ENCODE peak calls at places on chromosomes 12 and 14, in five cellular contexts. M, I, H, G and L are unnamed samples.

GRCh38 chr12:78088391-78088832 is 257.7 kb downstream of the NAV3 start:
- DNase-seq in M (no peak), I (no peak), H (no peak), G (no peak), L (peak; percentile 27)

GRCh38 chr14:69666698-69667211 is 55.4 kb downstream of the SUSD6 start:
- DNase-seq in M (no peak), I (no peak), H (no peak), G (no peak), L (peak; percentile 75)

GRCh38 chr12:65532744-65533143 is 254.3 kb downstream of the MSRB3 start:
- DNase-seq in M (no peak), I (peak; percentile 94), H (no peak), G (no peak), L (peak; percentile 97)

GRCh38 chr14:35365130-35366047 is 39.2 kb downstream of the NFKBIA start:
- DNase-seq in M (no peak), I (peak; percentile 97), H (peak; percentile 38), G (no peak), L (peak; percentile 91)

GRCh38 chr12:94563261-94563660 is 87.1 kb downstream of the TMCC3 start:
- DNase-seq in M (no peak), I (no peak), H (no peak), G (no peak), L (no peak)

GRCh38 chr14:70662816-70663215 is 21.1 kb downstream of the TTC9 start:
- DNase-seq in M (no peak), I (no peak), H (no peak), G (no peak), L (no peak)

GRCh38 chr14:101249676-101250036 is 311.6 kb upstream of the DIO3 start:
- DNase-seq in M (no peak), I (no peak), H (no peak), G (no peak), L (no peak)

GRCh38 chr14:63297387-63297786 is 21.3 kb downstream of the GPHB5 start:
- DNase-seq in M (no peak), I (no peak), H (no peak), G (no peak), L (no peak)

GRCh38 chr12:14393736-14394135 is 28.3 kb downstream of the ATF7IP start:
- DNase-seq in M (no peak), I (peak; percentile 61), H (no peak), G (no peak), L (peak; percentile 36)

GRCh38 chr12:125773033-125773432 is 707.8 kb downstream of the AACS start:
- DNase-seq in M (no peak), I (peak; percentile 22), H (no peak), G (peak; percentile 8), L (no peak)

GRCh38 chr12:18849761-18850160 is 111.8 kb downstream of the CAPZA3 start:
- DNase-seq in M (no peak), I (no peak), H (no peak), G (no peak), L (peak; percentile 34)

GRCh38 chr12:124039276-124039675 is 66.3 kb downstream of the ZNF664 start:
- DNase-seq in M (no peak), I (no peak), H (no peak), G (no peak), L (peak; percentile 60)

GRCh38 chr14:61321385-61322010 is at the start of gene PRKCH:
- DNase-seq in M (peak; percentile 31), I (peak; percentile 32), H (peak; percentile 81), G (peak; percentile 50), L (peak; percentile 26)

GRCh38 chr14:91870001-91870400 is 2.7 kb upstream of the TC2N start:
- DNase-seq in M (no peak), I (peak; percentile 14), H (peak; percentile 53), G (no peak), L (no peak)

GRCh38 chr12:69846976-69847375 is 21.9 kb downstream of the MYRFL start:
- DNase-seq in M (no peak), I (no peak), H (no peak), G (no peak), L (no peak)

GRCh38 chr12:28925726-28926376 is 223.2 kb upstream of the FAR2 start:
- DNase-seq in M (no peak), I (no peak), H (no peak), G (no peak), L (peak; percentile 91)

GRCh38 chr12:97132270-97132669 is 225.2 kb downstream of the NEDD1 start:
- DNase-seq in M (no peak), I (no peak), H (no peak), G (no peak), L (no peak)

GRCh38 chr12:124510301-124510970 is 57.0 kb downstream of the NCOR2 start:
- DNase-seq in M (no peak), I (peak; percentile 13), H (no peak), G (no peak), L (peak; percentile 20)

GRCh38 chr12:21773263-21773741 is 1.2 kb downstream of the KCNJ8 start:
- DNase-seq in M (no peak), I (peak; percentile 28), H (no peak), G (no peak), L (peak; percentile 48)

GRCh38 chr14:70052990-70053389 is 135.8 kb downstream of the SLC8A3 start:
- DNase-seq in M (no peak), I (peak; percentile 28), H (no peak), G (no peak), L (peak; percentile 30)

GRCh38 chr12:40141996-40142395 is 36.1 kb upstream of the SLC2A13 start:
- DNase-seq in M (no peak), I (peak; percentile 19), H (no peak), G (no peak), L (no peak)

GRCh38 chr12:68962855-68963455 is 30.0 kb upstream of the CPM start:
- DNase-seq in M (no peak), I (no peak), H (no peak), G (no peak), L (peak; percentile 25)

GRCh38 chr12:116247377-116247776 is 30.1 kb downstream of the MED13L start:
- DNase-seq in M (no peak), I (peak; percentile 74), H (no peak), G (no peak), L (peak; percentile 42)

GRCh38 chr12:103672401-103673119 is 85.5 kb downstream of the STAB2 start:
- DNase-seq in M (no peak), I (no peak), H (no peak), G (no peak), L (no peak)

GRCh38 chr14:103909531-103910261 is 18.6 kb upstream of the TDRD9 start:
- DNase-seq in M (no peak), I (no peak), H (no peak), G (no peak), L (no peak)

GRCh38 chr14:103517172-103517566 is 5.5 kb downstream of the CKB start:
- DNase-seq in M (no peak), I (no peak), H (no peak), G (no peak), L (no peak)

GRCh38 chr14:56422703-56423213 is 156.8 kb upstream of the TMEM260 start:
- DNase-seq in M (peak; percentile 7), I (peak; percentile 48), H (no peak), G (peak; percentile 85), L (peak; percentile 73)

GRCh38 chr14:70333289-70333688 is 26.2 kb downstream of the COX16 start:
- DNase-seq in M (no peak), I (no peak), H (no peak), G (no peak), L (no peak)

GRCh38 chr14:99899578-99900178 is 106.5 kb downstream of the EML1 start:
- DNase-seq in M (no peak), I (peak; percentile 71), H (no peak), G (no peak), L (peak; percentile 38)

GRCh38 chr12:7327913-7328312 is 24.0 kb downstream of the ACSM4 start:
- DNase-seq in M (no peak), I (peak; percentile 40), H (no peak), G (no peak), L (peak; percentile 6)

GRCh38 chr12:27460471-27460978 is 14.0 kb downstream of the SMCO2 start:
- DNase-seq in M (no peak), I (peak; percentile 69), H (peak; percentile 22), G (no peak), L (no peak)

GRCh38 chr14:21261824-21262223 is 7.4 kb downstream of the HNRNPC start:
- DNase-seq in M (no peak), I (no peak), H (no peak), G (no peak), L (no peak)

GRCh38 chr14:95070748-95071435 is 86.4 kb downstream of the DICER1 start:
- DNase-seq in M (no peak), I (no peak), H (no peak), G (no peak), L (no peak)

GRCh38 chr12:105601158-105601557 is 270.7 kb downstream of the C12orf75 start:
- DNase-seq in M (no peak), I (no peak), H (no peak), G (no peak), L (peak; percentile 84)